ENCODE peak calls at places on chromosomes 13 and 19, in six cellular contexts. Z, Q, V, Y, A and C are unnamed samples.

GRCh38 chr19:18386543-18387251 is 739 bp downstream of the GDF15 start:
- DNase-seq in Q (no peak), Y (no peak), V (no peak), Z (no peak), A (peak), C (peak)

GRCh38 chr19:33430674-33431277 is 57.3 kb downstream of the CEBPG start:
- DNase-seq in Z (peak), Y (peak), A (peak), Q (peak), V (peak), C (peak)

GRCh38 chr19:42281175-42282035 is 12.4 kb downstream of the CIC start:
- DNase-seq in Z (peak), Y (peak), A (peak), Q (no peak), V (peak), C (peak)

GRCh38 chr19:10643968-10644290 is 10.2 kb upstream of the ILF3 start:
- DNase-seq in V (no peak), Z (no peak), A (no peak), Y (no peak), Q (no peak), C (no peak)

GRCh38 chr19:46967578-46968018 is 52.0 kb upstream of the NPAS1 start:
- DNase-seq in A (peak), Q (peak), Y (no peak), V (peak), Z (no peak), C (no peak)

GRCh38 chr13:25738342-25738771 is 313.5 kb downstream of the SHISA2 start:
- DNase-seq in V (peak), Z (peak), A (peak), Q (no peak), Y (peak), C (peak)

GRCh38 chr13:66468656-66469055 is 761.5 kb downstream of the PCDH9 start:
- DNase-seq in A (no peak), Q (no peak), Y (no peak), V (no peak), Z (no peak), C (no peak)

GRCh38 chr19:5345895-5346386 is 5.3 kb upstream of the PTPRS start:
- DNase-seq in V (no peak), Z (peak), Y (peak), A (no peak), Q (no peak), C (peak)

GRCh38 chr13:85798999-85799646 is at the start of gene SLITRK6:
- DNase-seq in V (no peak), Q (no peak), A (peak), Z (peak), Y (peak), C (peak)

GRCh38 chr19:17219286-17219685 is 4.1 kb downstream of the USE1 start:
- DNase-seq in Q (no peak), A (no peak), Z (no peak), Y (no peak), V (no peak), C (no peak)

GRCh38 chr19:37654525-37654832 is 786 bp downstream of the ZFP30 start:
- DNase-seq in Z (peak), Y (peak), A (no peak), V (no peak), Q (no peak), C (peak)

GRCh38 chr13:110319774-110320509 is 12.9 kb downstream of the COL4A2 start:
- DNase-seq in A (no peak), V (peak), Y (peak), Z (no peak), Q (no peak), C (peak)

GRCh38 chr19:20359933-20360720 is 193.1 kb downstream of the ZNF486 start:
- DNase-seq in Q (no peak), Z (no peak), V (peak), Y (no peak), A (no peak), C (no peak)

DNA sequence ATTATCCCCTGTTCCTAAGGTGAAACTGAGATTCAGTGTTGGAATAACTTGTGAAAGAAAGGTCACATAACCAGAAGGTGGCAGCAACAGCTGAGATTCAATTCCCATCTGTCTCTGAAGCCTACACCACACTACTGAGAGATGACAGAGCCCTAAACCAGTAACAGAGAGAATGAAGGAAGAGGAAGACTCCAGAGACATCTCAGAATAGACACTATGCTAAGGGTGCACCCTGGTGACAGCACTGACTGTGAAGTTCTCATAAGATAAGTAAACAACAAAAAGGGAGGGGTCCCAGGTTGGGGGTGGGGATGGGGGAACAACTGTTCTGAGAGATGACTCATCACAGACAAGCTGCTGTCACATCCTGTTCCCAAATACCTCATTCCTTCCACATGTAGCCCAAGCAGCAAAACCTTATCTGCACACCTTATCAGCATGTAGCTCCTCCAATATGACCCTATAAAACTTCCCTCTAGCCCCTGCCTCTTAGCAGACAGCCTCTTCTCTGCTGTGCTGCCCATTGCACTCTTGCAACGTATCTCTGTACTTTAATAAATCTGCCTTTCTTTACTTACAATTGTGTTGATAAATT is 46.5 kb downstream of the UTP14C start:
- DNase-seq in Q (no peak), A (no peak), Y (peak), Z (peak), V (peak), C (peak)
- TF ChIP-seq CTCF in Q (peak), A (no peak), Y (peak), Z (peak), V (no peak), C (no peak)

DNA sequence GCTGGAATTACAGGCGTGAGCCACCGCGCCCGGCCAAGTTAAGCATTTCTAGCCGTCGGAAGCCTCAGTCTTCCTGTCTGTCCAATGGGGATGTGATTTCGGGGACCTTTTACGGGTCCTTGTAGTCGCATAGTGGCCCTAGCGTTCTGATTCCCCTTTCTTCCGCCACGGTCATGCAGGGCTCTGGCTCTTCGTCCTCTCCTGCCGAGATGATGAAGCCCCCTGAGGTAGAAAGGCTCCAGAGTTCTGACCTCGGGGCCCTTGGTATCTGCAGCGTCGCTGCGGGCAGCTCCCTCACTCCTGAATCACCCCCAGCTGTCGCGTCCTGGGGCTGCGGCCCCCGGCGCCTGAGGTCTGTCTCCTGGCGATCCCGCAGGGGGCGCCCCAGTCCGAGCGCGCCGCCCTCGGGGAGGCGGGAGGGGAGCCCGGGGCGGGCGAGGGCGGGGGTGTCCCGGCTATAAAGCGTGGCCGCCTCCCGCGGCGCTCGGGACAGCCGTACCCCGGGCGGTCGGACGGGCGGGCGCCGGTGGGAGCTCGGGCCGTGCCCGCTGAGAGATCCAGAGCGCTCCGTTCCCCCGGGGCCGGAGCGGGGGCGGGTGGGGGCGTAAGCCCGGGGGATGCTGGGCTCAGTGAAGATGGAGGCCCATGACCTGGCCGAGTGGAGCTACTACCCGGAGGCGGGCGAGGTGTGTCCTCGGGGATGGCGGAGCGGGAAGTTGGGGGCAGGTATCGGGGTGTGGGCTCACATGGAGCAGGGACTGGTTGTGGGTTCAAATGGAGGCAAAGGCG is at the start of gene FOXA3:
- DNase-seq in Y (no peak), A (peak), V (no peak), Q (peak), Z (peak), C (no peak)
- TF ChIP-seq CTCF in Y (peak), A (peak), V (peak), Q (peak), Z (peak), C (peak)

GRCh38 chr19:1481893-1482360 is 2.9 kb upstream of the C19orf25 start:
- DNase-seq in Y (no peak), A (no peak), V (no peak), Z (no peak), Q (no peak), C (no peak)
- TF ChIP-seq CTCF in Y (no peak), A (no peak), V (no peak), Z (no peak), Q (no peak), C (no peak)

DNA sequence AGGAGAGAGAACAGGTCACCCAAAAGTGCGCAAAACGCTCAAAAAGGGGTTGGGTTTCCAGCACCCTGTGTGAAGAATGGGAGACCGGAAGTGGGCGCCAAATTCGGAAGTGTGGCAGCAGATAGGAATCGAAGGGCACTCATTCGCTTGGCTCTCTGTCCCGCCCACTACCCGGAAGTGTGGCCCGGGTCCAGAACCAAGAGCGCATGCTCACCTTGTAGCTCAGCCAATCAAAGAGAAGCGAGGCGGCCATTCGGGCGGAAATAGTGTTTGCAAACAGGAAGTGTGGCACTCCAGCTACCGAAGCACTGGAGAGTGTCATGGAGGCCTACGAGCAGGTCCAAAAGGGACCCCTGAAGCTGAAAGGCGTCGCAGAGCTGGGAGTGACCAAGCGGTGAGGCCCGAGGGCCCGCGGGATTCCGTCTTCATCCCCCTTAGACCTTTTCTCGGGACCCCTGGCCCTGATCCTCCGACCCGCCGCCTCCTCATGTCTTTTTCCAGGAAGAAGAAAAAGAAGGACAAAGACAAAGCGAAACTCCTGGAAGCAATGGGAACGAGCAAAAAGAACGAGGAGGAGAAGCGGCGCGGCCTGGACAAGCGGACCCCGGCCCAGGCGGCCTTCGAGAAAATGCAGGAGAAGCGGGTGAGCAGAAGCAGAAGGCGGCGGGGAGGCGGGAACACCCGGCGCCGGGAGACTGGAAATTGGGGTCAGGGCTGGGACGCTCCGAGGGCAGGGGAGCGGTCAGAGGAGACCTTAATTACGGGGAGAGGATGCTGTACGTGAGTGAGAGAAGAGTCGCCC is at the start of gene FAM32A:
- DNase-seq in Y (peak), Q (peak), A (peak), V (peak), Z (peak), C (peak)
- TF ChIP-seq CTCF in Y (no peak), Q (peak), A (peak), V (peak), Z (peak), C (no peak)

GRCh38 chr19:3683866-3684816 is 16.1 kb downstream of the PIP5K1C start:
- DNase-seq in V (no peak), Q (no peak), Z (peak), Y (no peak), A (no peak), C (peak)

GRCh38 chr19:3687393-3687773 is 12.9 kb downstream of the PIP5K1C start:
- DNase-seq in V (no peak), Z (no peak), A (no peak), Q (no peak), Y (no peak), C (no peak)

GRCh38 chr19:3682741-3683404 is 17.4 kb downstream of the PIP5K1C start:
- DNase-seq in Z (no peak), Y (no peak), V (no peak), Q (no peak), A (no peak), C (peak)

GRCh38 chr19:3683405-3683865 is 16.8 kb downstream of the PIP5K1C start:
- DNase-seq in Q (no peak), A (no peak), Y (no peak), Z (no peak), V (no peak), C (peak)

DNA sequence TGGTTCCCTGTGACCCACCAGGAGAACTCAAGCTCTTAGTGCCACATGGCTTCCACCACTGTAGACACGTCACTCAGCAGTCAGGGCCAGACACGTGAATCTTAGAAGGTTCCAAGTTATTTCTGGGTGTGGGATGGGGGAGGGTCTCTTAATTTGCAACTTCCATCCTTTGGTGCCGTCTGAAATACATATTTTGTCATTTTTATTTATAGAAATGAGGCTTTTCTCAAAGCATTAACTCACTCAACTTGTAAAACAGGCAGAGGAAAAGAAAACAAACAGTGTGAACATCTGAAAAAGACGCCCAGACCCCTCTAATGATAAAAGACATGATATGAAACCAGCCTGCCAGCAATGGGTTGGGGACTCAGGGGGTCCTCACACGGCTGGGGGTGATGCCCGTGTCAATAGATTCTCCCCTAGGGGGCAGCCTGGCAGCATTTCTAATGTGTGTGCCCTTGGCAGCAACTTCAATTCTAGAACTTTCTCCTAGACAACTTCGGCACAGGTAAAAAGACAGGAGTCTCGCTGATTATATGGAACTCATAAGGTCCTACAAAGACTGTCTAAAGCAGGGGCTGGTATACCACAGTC is 15.4 kb downstream of the PIP5K1C start:
- DNase-seq in Y (no peak), Z (no peak), Q (no peak), A (no peak), V (no peak), C (no peak)
- TF ChIP-seq CTCF in Y (no peak), Z (no peak), Q (no peak), A (no peak), V (no peak), C (no peak)

GRCh38 chr19:8690753-8691539 is 7.6 kb downstream of the ACTL9 start:
- DNase-seq in V (no peak), Q (no peak), Y (no peak), Z (no peak), A (no peak), C (no peak)
- TF ChIP-seq CTCF in V (no peak), Q (no peak), Y (no peak), Z (no peak), A (no peak), C (no peak)

GRCh38 chr13:30255696-30256095 is 51.7 kb downstream of the KATNAL1 start:
- DNase-seq in Y (no peak), A (no peak), Q (no peak), Z (no peak), V (no peak), C (no peak)

GRCh38 chr13:30257433-30258099 is 49.8 kb downstream of the KATNAL1 start:
- DNase-seq in Q (no peak), V (no peak), A (no peak), Y (no peak), Z (no peak), C (no peak)

GRCh38 chr13:30253830-30254229 is 53.5 kb downstream of the KATNAL1 start:
- DNase-seq in V (no peak), Z (no peak), Y (no peak), Q (no peak), A (no peak), C (no peak)

DNA sequence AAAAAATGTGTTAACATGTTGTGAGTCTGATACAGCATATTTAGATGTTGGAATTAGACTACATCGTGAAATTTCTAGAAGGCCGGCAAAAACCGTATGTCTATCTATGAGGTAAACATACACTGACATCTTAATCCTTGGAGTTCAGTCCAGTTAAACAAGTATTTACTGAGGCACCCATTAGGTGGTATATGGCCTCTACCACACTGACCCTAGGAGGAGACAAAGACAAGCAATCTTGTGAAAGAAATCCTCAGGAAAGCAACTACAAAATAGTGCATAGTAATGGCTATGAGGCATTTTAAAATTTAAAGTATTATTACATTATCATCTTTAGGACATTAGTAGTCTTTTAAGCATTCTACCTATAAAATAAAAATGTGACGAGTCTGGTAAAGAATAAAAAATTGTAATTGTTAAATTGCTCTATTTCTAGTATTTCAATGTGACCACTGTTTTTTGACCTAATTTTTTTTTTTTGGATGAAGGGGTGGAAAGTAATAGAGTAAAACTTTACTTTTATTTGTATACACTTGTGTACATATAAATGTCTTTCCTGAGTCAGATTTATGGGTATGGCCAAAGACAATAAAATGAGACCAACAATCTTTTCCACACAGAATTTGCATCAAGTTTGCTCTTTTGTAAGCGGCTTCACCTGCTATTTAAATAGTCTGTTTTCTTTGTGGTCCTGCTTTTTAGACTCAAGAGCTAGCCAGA is 50.5 kb downstream of the KATNAL1 start:
- DNase-seq in Z (peak), V (no peak), A (no peak), Q (no peak), Y (no peak), C (peak)
- TF ChIP-seq CTCF in Z (peak), V (peak), A (no peak), Q (no peak), Y (no peak), C (no peak)

DNA sequence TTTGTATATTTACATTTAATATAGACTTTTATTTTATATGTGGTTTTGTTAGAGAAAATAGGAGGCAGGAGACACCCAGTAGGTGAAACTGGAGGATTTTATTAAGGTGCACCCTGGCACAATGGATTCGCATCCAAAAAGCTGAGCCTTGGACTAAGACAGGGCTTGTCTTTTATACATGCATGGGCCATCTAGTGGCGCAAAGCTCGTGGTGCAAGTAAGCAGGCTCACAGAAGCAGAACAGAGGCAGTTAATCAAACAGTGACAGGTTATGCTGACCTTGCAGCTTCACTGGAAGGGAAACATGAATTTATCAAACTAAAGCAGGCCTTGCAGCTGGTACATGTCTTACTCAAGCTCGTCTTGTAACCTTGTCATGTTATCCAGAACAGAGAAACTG is 58.8 kb upstream of the ZNF681 start:
- DNase-seq in Q (no peak), A (peak), Z (peak), V (peak), Y (peak), C (peak)
- TF ChIP-seq CTCF in Q (peak), A (peak), Z (peak), V (peak), Y (peak), C (no peak)